ENCODE peak calls at places on chromosomes 1 and 21, in five cellular contexts. B is activated T-helper 1 cell treated with anti-CD3 and anti-CD28 coated beads, Interleukin-2, amount 50 U/mL, for 16 hours; Z is Panc1; V is AG08395; X is stimulated activated CD4-positive, alpha-beta T cell treated with anti-CD3 and anti-CD28 coated beads, TNF-alpha, amount 100 ng/mL, for 4 hours. P is an unnamed sample.

GRCh38 chr1:16924216-16924918 is 2.6 kb downstream of the CROCC start:
- DNase-seq in B (no peak), Z (no peak), V (no peak), X (no peak), P (no peak)

GRCh38 chr1:71582673-71583072 is 501.8 kb upstream of the ZRANB2 start:
- DNase-seq in B (no peak), Z (no peak), V (no peak), X (no peak), P (no peak)

GRCh38 chr1:19065526-19066247 is 109.2 kb upstream of the IFFO2 start:
- DNase-seq in B (no peak), Z (no peak), V (no peak), X (no peak), P (no peak)

GRCh38 chr1:239722080-239722479 is 335.7 kb downstream of the CHRM3 start:
- DNase-seq in B (no peak), Z (no peak), V (no peak), X (no peak), P (no peak)

GRCh38 chr21:41766883-41767605 is at the start of gene RIPK4:
- DNase-seq in B (peak), Z (no peak), V (peak), X (peak), P (peak)

GRCh38 chr1:1535989-1536937 is 4.2 kb downstream of the TMEM240 start:
- DNase-seq in B (no peak), Z (no peak), V (peak), X (no peak), P (no peak)

GRCh38 chr1:104989012-104989411 is 1239.3 kb downstream of the AMY1C start:
- DNase-seq in B (no peak), Z (no peak), V (no peak), X (no peak), P (no peak)

GRCh38 chr1:27485363-27485762 is 4.6 kb downstream of the WASF2 start:
- DNase-seq in B (no peak), Z (no peak), V (no peak), X (no peak), P (no peak)

GRCh38 chr1:107829083-107829771 is 135.8 kb downstream of the VAV3 start:
- DNase-seq in B (no peak), Z (no peak), V (no peak), X (no peak), P (no peak)

GRCh38 chr1:64598100-64598571 is 128.2 kb downstream of the CACHD1 start:
- DNase-seq in B (no peak), Z (no peak), V (peak), X (no peak), P (peak)

GRCh38 chr1:226862900-226863299 is 7.5 kb upstream of the PSEN2 start:
- DNase-seq in B (no peak), Z (no peak), V (no peak), X (no peak), P (no peak)

GRCh38 chr1:1136547-1137230 is 20.8 kb upstream of the C1orf159 start:
- DNase-seq in B (no peak), Z (no peak), V (no peak), X (no peak), P (no peak)

GRCh38 chr1:33017175-33017574 is 19.5 kb downstream of the AK2 start:
- DNase-seq in B (no peak), Z (no peak), V (no peak), X (no peak), P (no peak)

GRCh38 chr1:89912073-89912472 is 82.8 kb upstream of the ZNF326 start:
- DNase-seq in B (no peak), Z (no peak), V (no peak), X (no peak), P (no peak)

GRCh38 chr1:69433073-69433472 is 134.6 kb upstream of the LRRC7 start:
- DNase-seq in B (no peak), Z (no peak), V (no peak), X (no peak), P (no peak)

GRCh38 chr1:100622037-100622436 is 84.1 kb downstream of the GPR88 start:
- DNase-seq in B (no peak), Z (no peak), V (peak), X (no peak), P (peak)

GRCh38 chr1:167681497-167682102 is 40.2 kb upstream of the MPZL1 start:
- DNase-seq in B (no peak), Z (no peak), V (no peak), X (no peak), P (no peak)

GRCh38 chr21:39215078-39215477 is 31.8 kb upstream of the PSMG1 start:
- DNase-seq in B (no peak), Z (no peak), V (no peak), X (no peak), P (no peak)

GRCh38 chr1:112957133-112957812 is 1.3 kb upstream of the SLC16A1 start:
- DNase-seq in B (peak), Z (peak), V (peak), X (peak), P (peak)

GRCh38 chr1:36151845-36152203 is 2.5 kb upstream of the TRAPPC3 start:
- DNase-seq in B (no peak), Z (no peak), V (no peak), X (peak), P (no peak)

GRCh38 chr1:3420218-3420951 is 34.1 kb upstream of the ARHGEF16 start:
- DNase-seq in B (no peak), Z (no peak), V (no peak), X (no peak), P (no peak)

GRCh38 chr1:167529829-167530474 is 11.6 kb upstream of the CD247 start:
- DNase-seq in B (no peak), Z (no peak), V (no peak), X (no peak), P (no peak)

GRCh38 chr1:53949651-53950050 is 3.5 kb downstream of the LRRC42 start:
- DNase-seq in B (no peak), Z (no peak), V (no peak), X (no peak), P (no peak)

GRCh38 chr1:174998569-174999215 is 1.1 kb upstream of the CACYBP start:
- DNase-seq in B (peak), Z (peak), V (peak), X (peak), P (peak)

GRCh38 chr1:15696956-15697521 is 12.9 kb downstream of the PLEKHM2 start:
- DNase-seq in B (peak), Z (no peak), V (no peak), X (no peak), P (no peak)

GRCh38 chr1:218568962-218569530 is 223.9 kb downstream of the TGFB2 start:
- DNase-seq in B (no peak), Z (no peak), V (no peak), X (no peak), P (no peak)

GRCh38 chr1:6317101-6317760 is 56.3 kb upstream of the GPR153 start:
- DNase-seq in B (no peak), Z (no peak), V (no peak), X (no peak), P (no peak)

GRCh38 chr1:161244888-161245287 is 6.9 kb upstream of the NR1I3 start:
- DNase-seq in B (no peak), Z (no peak), V (no peak), X (no peak), P (no peak)

GRCh38 chr1:67469431-67469830 is 39.2 kb upstream of the SERBP1 start:
- DNase-seq in B (no peak), Z (no peak), V (no peak), X (no peak), P (no peak)

GRCh38 chr1:231295938-231296337 is 41.7 kb downstream of the EXOC8 start:
- DNase-seq in B (no peak), Z (no peak), V (no peak), X (no peak), P (no peak)

GRCh38 chr1:227899141-227899819 is 48.5 kb downstream of the WNT9A start:
- DNase-seq in B (no peak), Z (no peak), V (no peak), X (no peak), P (no peak)